ENCODE peak calls at places on chromosomes 11 and 22, in seven cellular contexts. One of them, this sample, is unnamed.

GRCh38 chr11:39541945-39542351 is 1917.5 kb downstream of the LRRC4C start:
- DNase-seq in psoas muscle: no peak
- DNase-seq in IMR-90: no peak
- DNase-seq in esophagus squamous epithelium: no peak
- DNase-seq in tibial artery: no peak
- DNase-seq in vagina: no peak
- DNase-seq in heart left ventricle: no peak
- DNase-seq in this sample: no peak

GRCh38 chr11:113574171-113574570 is 99.0 kb upstream of the DRD2 start:
- DNase-seq in psoas muscle: no peak
- DNase-seq in tibial artery: no peak
- DNase-seq in IMR-90: no peak
- DNase-seq in heart left ventricle: no peak
- DNase-seq in esophagus squamous epithelium: no peak
- DNase-seq in vagina: no peak
- DNase-seq in this sample: no peak

GRCh38 chr11:69380451-69380901 is 86.5 kb downstream of the MYEOV start:
- DNase-seq in psoas muscle: peak
- DNase-seq in tibial artery: no peak
- DNase-seq in heart left ventricle: peak
- DNase-seq in IMR-90: no peak
- DNase-seq in esophagus squamous epithelium: no peak
- DNase-seq in vagina: no peak
- DNase-seq in this sample: no peak

GRCh38 chr11:121645596-121645995 is 192.8 kb upstream of the SORL1-AS1 start:
- DNase-seq in vagina: no peak
- DNase-seq in tibial artery: no peak
- DNase-seq in psoas muscle: no peak
- DNase-seq in IMR-90: peak
- DNase-seq in esophagus squamous epithelium: no peak
- DNase-seq in heart left ventricle: no peak
- DNase-seq in this sample: no peak

GRCh38 chr11:72814831-72815618 is 814 bp downstream of the ATG16L2 start:
- DNase-seq in IMR-90: peak
- DNase-seq in tibial artery: peak
- DNase-seq in esophagus squamous epithelium: no peak
- DNase-seq in heart left ventricle: no peak
- DNase-seq in psoas muscle: no peak
- DNase-seq in vagina: peak
- DNase-seq in this sample: peak

GRCh38 chr11:64501500-64502427 is 89.3 kb upstream of the SLC22A12 start:
- DNase-seq in IMR-90: no peak
- DNase-seq in heart left ventricle: no peak
- DNase-seq in psoas muscle: no peak
- DNase-seq in vagina: no peak
- DNase-seq in tibial artery: no peak
- DNase-seq in esophagus squamous epithelium: no peak
- DNase-seq in this sample: no peak

GRCh38 chr11:128208329-128209220 is 378.8 kb downstream of the ETS1 start:
- DNase-seq in esophagus squamous epithelium: no peak
- DNase-seq in IMR-90: peak
- DNase-seq in psoas muscle: no peak
- DNase-seq in vagina: no peak
- DNase-seq in heart left ventricle: peak
- DNase-seq in tibial artery: peak
- DNase-seq in this sample: no peak

GRCh38 chr22:25903294-25903693 is 161.3 kb downstream of the MYO18B start:
- DNase-seq in IMR-90: no peak
- DNase-seq in heart left ventricle: no peak
- DNase-seq in psoas muscle: no peak
- DNase-seq in esophagus squamous epithelium: no peak
- DNase-seq in tibial artery: no peak
- DNase-seq in vagina: no peak
- DNase-seq in this sample: peak

GRCh38 chr11:135036488-135037297 is 624.7 kb upstream of the B3GAT1 start:
- DNase-seq in psoas muscle: no peak
- DNase-seq in heart left ventricle: no peak
- DNase-seq in esophagus squamous epithelium: no peak
- DNase-seq in IMR-90: no peak
- DNase-seq in vagina: no peak
- DNase-seq in tibial artery: no peak
- DNase-seq in this sample: no peak

GRCh38 chr11:128725630-128726461 is 32.0 kb downstream of the FLI1 start:
- DNase-seq in psoas muscle: no peak
- DNase-seq in tibial artery: no peak
- DNase-seq in heart left ventricle: no peak
- DNase-seq in vagina: no peak
- DNase-seq in IMR-90: peak
- DNase-seq in esophagus squamous epithelium: peak
- DNase-seq in this sample: no peak

GRCh38 chr11:104422320-104422944 is 258.5 kb upstream of the PDGFD start:
- DNase-seq in psoas muscle: no peak
- DNase-seq in vagina: no peak
- DNase-seq in heart left ventricle: peak
- DNase-seq in IMR-90: no peak
- DNase-seq in tibial artery: no peak
- DNase-seq in esophagus squamous epithelium: no peak
- DNase-seq in this sample: no peak

GRCh38 chr11:72577271-72577681 is 96.9 kb downstream of the PDE2A start:
- DNase-seq in esophagus squamous epithelium: no peak
- DNase-seq in tibial artery: no peak
- DNase-seq in vagina: no peak
- DNase-seq in psoas muscle: no peak
- DNase-seq in IMR-90: no peak
- DNase-seq in heart left ventricle: no peak
- DNase-seq in this sample: no peak

GRCh38 chr11:117973446-117973922 is 12.7 kb upstream of the IL10RA start:
- DNase-seq in psoas muscle: no peak
- DNase-seq in vagina: peak
- DNase-seq in esophagus squamous epithelium: no peak
- DNase-seq in tibial artery: no peak
- DNase-seq in IMR-90: no peak
- DNase-seq in heart left ventricle: no peak
- DNase-seq in this sample: no peak

GRCh38 chr22:26484360-26484706 is 656 bp downstream of the SRRD start:
- DNase-seq in tibial artery: no peak
- DNase-seq in psoas muscle: no peak
- DNase-seq in IMR-90: peak
- DNase-seq in esophagus squamous epithelium: no peak
- DNase-seq in heart left ventricle: no peak
- DNase-seq in vagina: no peak
- DNase-seq in this sample: no peak

GRCh38 chr22:35903571-35904331 is 124.9 kb downstream of the RBFOX2 start:
- DNase-seq in esophagus squamous epithelium: no peak
- DNase-seq in IMR-90: no peak
- DNase-seq in psoas muscle: no peak
- DNase-seq in heart left ventricle: no peak
- DNase-seq in vagina: no peak
- DNase-seq in tibial artery: no peak
- DNase-seq in this sample: no peak
- H3K27ac ChIP-seq in esophagus squamous epithelium: no peak
- H3K27ac ChIP-seq in IMR-90: no peak
- H3K27ac ChIP-seq in psoas muscle: peak
- H3K27ac ChIP-seq in heart left ventricle: peak
- H3K27ac ChIP-seq in vagina: no peak
- H3K27ac ChIP-seq in tibial artery: no peak
- H3K27ac ChIP-seq in this sample: no peak

GRCh38 chr11:133579165-133580031 is 47.1 kb upstream of the OPCML start:
- DNase-seq in esophagus squamous epithelium: no peak
- DNase-seq in vagina: no peak
- DNase-seq in tibial artery: no peak
- DNase-seq in psoas muscle: no peak
- DNase-seq in heart left ventricle: no peak
- DNase-seq in IMR-90: no peak
- DNase-seq in this sample: no peak

GRCh38 chr11:133570376-133570775 is 38.1 kb upstream of the OPCML start:
- DNase-seq in IMR-90: no peak
- DNase-seq in heart left ventricle: no peak
- DNase-seq in vagina: no peak
- DNase-seq in tibial artery: no peak
- DNase-seq in psoas muscle: no peak
- DNase-seq in esophagus squamous epithelium: no peak
- DNase-seq in this sample: no peak

GRCh38 chr11:133581091-133581490 is 48.8 kb upstream of the OPCML start:
- DNase-seq in heart left ventricle: no peak
- DNase-seq in vagina: no peak
- DNase-seq in tibial artery: no peak
- DNase-seq in esophagus squamous epithelium: no peak
- DNase-seq in psoas muscle: no peak
- DNase-seq in IMR-90: no peak
- DNase-seq in this sample: no peak

GRCh38 chr11:133577403-133577802 is 45.1 kb upstream of the OPCML start:
- DNase-seq in IMR-90: no peak
- DNase-seq in esophagus squamous epithelium: no peak
- DNase-seq in vagina: no peak
- DNase-seq in tibial artery: no peak
- DNase-seq in psoas muscle: no peak
- DNase-seq in heart left ventricle: no peak
- DNase-seq in this sample: no peak

GRCh38 chr11:133576351-133576750 is 44.0 kb upstream of the OPCML start:
- DNase-seq in esophagus squamous epithelium: no peak
- DNase-seq in heart left ventricle: no peak
- DNase-seq in psoas muscle: no peak
- DNase-seq in vagina: no peak
- DNase-seq in tibial artery: no peak
- DNase-seq in IMR-90: no peak
- DNase-seq in this sample: no peak
- TF ChIP-seq CTCF in esophagus squamous epithelium: no peak
- TF ChIP-seq CTCF in heart left ventricle: peak
- TF ChIP-seq CTCF in psoas muscle: no peak
- TF ChIP-seq CTCF in vagina: no peak
- TF ChIP-seq CTCF in tibial artery: no peak
- TF ChIP-seq CTCF in IMR-90: no peak
- TF ChIP-seq CTCF in this sample: peak

GRCh38 chr22:17086750-17087149 is 1.9 kb downstream of the IL17RA start:
- DNase-seq in esophagus squamous epithelium: no peak
- DNase-seq in tibial artery: peak
- DNase-seq in heart left ventricle: no peak
- DNase-seq in psoas muscle: no peak
- DNase-seq in vagina: no peak
- DNase-seq in IMR-90: no peak
- DNase-seq in this sample: no peak
- H3K4me3 ChIP-seq in esophagus squamous epithelium: peak
- H3K4me3 ChIP-seq in tibial artery: no peak
- H3K4me3 ChIP-seq in heart left ventricle: no peak
- H3K4me3 ChIP-seq in psoas muscle: peak
- H3K4me3 ChIP-seq in vagina: peak
- H3K4me3 ChIP-seq in IMR-90: no peak
- H3K4me3 ChIP-seq in this sample: no peak

GRCh38 chr11:68071281-68072048 is 32.6 kb downstream of the TCIRG1 start:
- DNase-seq in IMR-90: no peak
- DNase-seq in esophagus squamous epithelium: no peak
- DNase-seq in vagina: no peak
- DNase-seq in psoas muscle: no peak
- DNase-seq in heart left ventricle: no peak
- DNase-seq in tibial artery: no peak
- DNase-seq in this sample: no peak
- H3K27ac ChIP-seq in IMR-90: no peak
- H3K27ac ChIP-seq in esophagus squamous epithelium: no peak
- H3K27ac ChIP-seq in vagina: no peak
- H3K27ac ChIP-seq in psoas muscle: no peak
- H3K27ac ChIP-seq in heart left ventricle: no peak
- H3K27ac ChIP-seq in tibial artery: no peak
- H3K27ac ChIP-seq in this sample: no peak

DNA sequence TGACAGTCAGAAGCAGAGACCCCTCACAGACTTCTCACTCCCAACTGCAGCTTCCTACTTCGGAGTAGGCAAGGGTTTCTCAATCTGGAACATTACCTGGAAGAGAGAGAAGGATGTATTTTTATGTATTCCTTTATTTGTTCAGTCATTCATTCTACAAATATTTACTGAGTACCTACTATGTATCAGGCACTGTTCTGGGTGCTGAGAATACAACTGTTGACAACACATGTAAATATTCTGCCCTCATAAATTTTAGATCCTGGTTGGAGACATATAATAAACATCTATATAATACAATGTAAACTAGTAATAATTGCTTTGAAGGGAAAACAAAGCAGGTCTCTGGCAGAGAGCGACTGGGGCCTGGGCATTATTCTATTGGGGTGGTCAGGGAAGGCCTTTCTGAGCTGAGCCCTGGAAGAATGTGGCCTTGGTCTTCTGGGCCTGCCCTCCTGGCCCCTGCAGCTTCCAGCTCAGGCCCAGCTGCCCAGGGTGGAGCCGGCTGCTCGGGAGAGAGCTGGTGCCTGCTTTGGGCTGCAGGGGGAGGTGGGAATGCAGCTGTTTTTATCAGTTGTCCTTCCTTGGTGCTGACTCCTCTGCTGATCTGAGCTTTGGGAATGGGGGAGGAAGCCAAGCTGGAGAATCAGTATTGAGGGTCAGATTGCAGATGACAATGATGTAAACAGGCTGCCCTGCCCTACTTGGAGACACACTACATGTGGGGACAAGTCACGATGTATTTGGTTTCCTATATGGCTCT is 46.8 kb downstream of the PKNOX2 start:
- DNase-seq in tibial artery: no peak
- DNase-seq in vagina: no peak
- DNase-seq in esophagus squamous epithelium: no peak
- DNase-seq in psoas muscle: no peak
- DNase-seq in IMR-90: peak
- DNase-seq in heart left ventricle: no peak
- DNase-seq in this sample: no peak
- TF ChIP-seq CTCF in tibial artery: no peak
- TF ChIP-seq CTCF in vagina: no peak
- TF ChIP-seq CTCF in esophagus squamous epithelium: no peak
- TF ChIP-seq CTCF in psoas muscle: peak
- TF ChIP-seq CTCF in IMR-90: no peak
- TF ChIP-seq CTCF in heart left ventricle: no peak
- TF ChIP-seq CTCF in this sample: no peak

This sample was measured in WERI-Rb-1.